ENCODE peak calls at places on chromosomes 3 and 15, in eight cellular contexts. B is ovary, G is right lobe of liver, E is heart left ventricle, V is PC-3, Y is body of pancreas, Q is brain microvascular endothelial cell, R is NB4. O is an unnamed sample.
A peak's percentile ranks its signal among the peaks of the same experiment; 100 is the strongest.

GRCh38 chr15:34650177-34650576 is 66.7 kb upstream of the GOLGA8B start:
- DNase-seq in B (no peak), G (no peak), E (no peak), V (no peak), Y (no peak), Q (peak; percentile 81), R (no peak), O (no peak)

GRCh38 chr15:98865397-98866339 is 141.9 kb downstream of the PGPEP1L start:
- DNase-seq in B (peak; percentile 82), G (peak; percentile 72), E (peak; percentile 84), V (peak; percentile 74), Y (peak; percentile 69), Q (peak; percentile 61), R (peak; percentile 95), O (peak; percentile 81)

GRCh38 chr15:95025924-95026728 is 794.8 kb downstream of the MCTP2 start:
- DNase-seq in B (peak; percentile 43), G (peak; percentile 53), E (no peak), V (peak; percentile 69), Y (peak; percentile 18), Q (peak; percentile 84), R (peak; percentile 76), O (peak; percentile 28)

GRCh38 chr3:148955544-148956346 is 35.6 kb upstream of the GYG1 start:
- DNase-seq in B (peak; percentile 67), G (no peak), E (no peak), V (peak; percentile 68), Y (peak; percentile 60), Q (peak; percentile 76), R (peak; percentile 67), O (peak; percentile 66)

GRCh38 chr3:190167936-190168680 is 47.4 kb upstream of the P3H2 start:
- DNase-seq in B (no peak), G (no peak), E (no peak), V (no peak), Y (no peak), Q (peak; percentile 38), R (no peak), O (no peak)

GRCh38 chr3:124775776-124776336 is 45.6 kb downstream of the UMPS start:
- DNase-seq in B (peak; percentile 10), G (no peak), E (peak; percentile 22), V (no peak), Y (no peak), Q (no peak), R (no peak), O (no peak)

GRCh38 chr15:70748281-70748747 is 15.0 kb downstream of the UACA start:
- DNase-seq in B (no peak), G (no peak), E (peak; percentile 76), V (peak; percentile 10), Y (no peak), Q (no peak), R (no peak), O (peak; percentile 85)

GRCh38 chr3:10341901-10342398 is 21.0 kb upstream of the SEC13 start:
- DNase-seq in B (no peak), G (no peak), E (no peak), V (no peak), Y (no peak), Q (no peak), R (no peak), O (no peak)

DNA sequence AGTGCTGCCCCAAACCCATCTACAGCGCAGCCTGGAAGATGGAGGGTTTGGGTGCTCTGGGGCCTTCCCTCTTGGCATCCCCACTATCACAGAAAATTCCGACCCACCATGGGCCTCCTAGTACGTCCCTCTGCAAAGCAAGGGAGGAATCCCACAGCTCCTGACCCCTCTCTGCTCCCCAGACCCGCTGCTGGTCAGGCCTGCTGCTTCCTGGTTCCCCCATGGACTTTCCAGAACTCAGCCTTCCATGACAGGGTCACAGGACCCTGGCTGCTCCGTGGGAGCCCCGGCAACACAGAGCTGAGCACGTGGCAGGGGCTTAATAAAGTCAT is 3.1 kb upstream of the LOXL1 start:
- DNase-seq in B (no peak), G (no peak), E (no peak), V (no peak), Y (no peak), Q (no peak), R (no peak), O (no peak)
- H3K4me3 ChIP-seq in B (no peak overlapping the region), G (no peak overlapping the region), E (no peak overlapping the region), V (peak overlapping the region; percentile 90), Y (no peak overlapping the region), Q (no peak overlapping the region), R (no peak overlapping the region), O (no peak overlapping the region)

DNA sequence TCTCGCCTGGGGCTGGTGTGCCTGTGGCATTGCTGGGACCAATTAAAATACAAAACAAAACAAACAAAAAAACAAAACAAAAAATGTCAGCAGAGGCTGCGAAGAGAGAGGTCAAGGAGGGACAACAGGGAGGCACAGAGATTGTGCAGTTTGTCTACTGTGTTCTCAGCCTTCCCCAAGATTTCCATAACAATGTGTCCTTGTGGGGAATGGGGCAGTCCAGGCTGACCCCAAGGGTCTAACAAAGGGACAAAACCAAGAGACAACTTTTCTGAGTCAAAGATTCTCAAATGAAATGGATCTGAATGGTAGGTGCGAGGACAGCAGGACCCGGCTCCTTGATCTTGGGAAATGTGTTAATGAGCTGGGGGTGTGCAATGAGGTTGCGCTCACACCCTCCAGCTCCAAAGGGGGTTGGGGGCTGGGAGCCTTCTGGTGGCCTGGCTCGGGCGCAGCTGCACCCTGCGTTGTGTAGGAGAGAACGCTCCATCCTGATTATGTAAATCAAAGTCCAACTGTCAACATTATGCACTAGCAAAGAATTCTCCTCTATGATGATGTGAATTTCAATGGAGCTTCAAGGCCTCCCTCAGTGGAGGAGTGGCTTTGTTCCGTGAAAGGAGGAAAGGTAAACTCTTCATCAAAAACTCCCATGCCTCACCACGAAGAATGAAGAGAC is 46.6 kb upstream of the TRPM1 start:
- DNase-seq in B (no peak), G (no peak), E (no peak), V (no peak), Y (no peak), Q (no peak), R (no peak), O (no peak)
- H3K4me3 ChIP-seq in B (no peak overlapping the region), G (no peak overlapping the region), E (no peak overlapping the region), V (no peak overlapping the region), Y (no peak overlapping the region), Q (no peak overlapping the region), R (no peak overlapping the region), O (no peak overlapping the region)

DNA sequence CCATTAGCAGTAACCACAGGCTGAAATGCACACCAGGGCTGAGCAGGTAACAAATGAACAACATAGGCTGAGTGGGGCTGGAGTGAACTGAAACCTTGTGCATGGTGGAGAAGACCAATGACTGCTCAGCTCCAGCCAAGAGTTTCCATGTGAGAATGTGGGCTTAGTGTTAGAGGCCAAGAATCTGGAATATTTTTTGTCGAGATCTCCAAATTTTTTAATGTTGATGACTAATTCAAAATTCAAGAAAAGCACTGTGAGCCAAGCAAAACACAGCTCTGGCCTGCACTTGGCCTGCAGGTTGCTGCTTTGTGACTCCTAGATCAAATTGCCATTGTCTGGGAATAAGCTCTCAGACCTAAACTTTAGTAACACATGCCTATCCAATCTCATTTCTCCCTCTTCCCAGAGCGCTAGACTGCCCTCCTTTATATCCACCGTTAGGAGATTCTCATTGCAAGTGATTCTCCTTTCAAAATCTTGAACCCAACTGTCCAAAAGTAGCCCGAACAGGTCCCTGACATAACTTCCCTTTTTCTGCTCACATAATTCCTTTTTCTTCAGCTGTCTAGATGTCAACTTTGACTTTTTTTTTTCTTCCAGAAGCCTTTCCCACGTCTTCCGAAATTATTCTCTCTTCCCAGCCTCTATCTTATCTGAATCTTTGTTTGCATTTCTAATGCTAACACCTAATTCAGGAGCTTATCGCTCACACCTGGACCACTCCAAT is 7.5 kb downstream of the SQOR start:
- DNase-seq in B (no peak), G (no peak), E (peak; percentile 40), V (peak; percentile 73), Y (no peak), Q (peak; percentile 85), R (peak; percentile 29), O (no peak)
- H3K4me3 ChIP-seq in B (no peak overlapping the region), G (no peak overlapping the region), E (no peak overlapping the region), V (peak overlapping the region; percentile 44), Y (no peak overlapping the region), Q (no peak overlapping the region), R (no peak overlapping the region), O (no peak overlapping the region)

GRCh38 chr3:138936763-138937689 is 9.9 kb downstream of the FOXL2 start:
- DNase-seq in B (peak; percentile 81), G (no peak), E (no peak), V (no peak), Y (peak; percentile 15), Q (no peak), R (peak; percentile 13), O (no peak)
- H3K4me3 ChIP-seq in B (no peak overlapping the region), G (no peak overlapping the region), E (peak overlapping the region; percentile 42), V (no peak overlapping the region), Y (no peak overlapping the region), Q (no peak overlapping the region), R (no peak overlapping the region), O (no peak overlapping the region)

GRCh38 chr3:107384907-107385306 is 7.7 kb downstream of the CCDC54 start:
- DNase-seq in B (no peak), G (no peak), E (no peak), V (no peak), Y (no peak), Q (no peak), R (no peak), O (no peak)
- H3K4me3 ChIP-seq in B (no peak overlapping the region), G (no peak overlapping the region), E (no peak overlapping the region), V (no peak overlapping the region), Y (no peak overlapping the region), Q (no peak overlapping the region), R (no peak overlapping the region), O (no peak overlapping the region)

GRCh38 chr15:66036859-66037258 is 167.6 kb downstream of the RAB11A start:
- DNase-seq in B (no peak), G (no peak), E (no peak), V (no peak), Y (no peak), Q (no peak), R (no peak), O (no peak)
- H3K4me3 ChIP-seq in B (no peak overlapping the region), G (no peak overlapping the region), E (no peak overlapping the region), V (no peak overlapping the region), Y (no peak overlapping the region), Q (no peak overlapping the region), R (no peak overlapping the region), O (no peak overlapping the region)

GRCh38 chr3:71303627-71304260 is 279.8 kb downstream of the FOXP1 start:
- DNase-seq in B (peak; percentile 35), G (no peak), E (no peak), V (no peak), Y (no peak), Q (no peak), R (no peak), O (no peak)
- H3K4me3 ChIP-seq in B (no peak overlapping the region), G (no peak overlapping the region), E (no peak overlapping the region), V (no peak overlapping the region), Y (no peak overlapping the region), Q (no peak overlapping the region), R (no peak overlapping the region), O (no peak overlapping the region)

O was measured in adrenal gland.